ENCODE peak calls at places on chromosomes 11 and 22, in ten cellular contexts. Z, B, G, Q, I, V, C, U, J and Y are unnamed samples.

GRCh38 chr11:11408436-11409221 is 55.6 kb upstream of the CSNK2A3 start:
- DNase-seq in Z (no peak), B (no peak), G (no peak), Q (no peak), I (no peak), V (peak), C (no peak), U (no peak), J (no peak), Y (no peak)

GRCh38 chr11:11239959-11240358 is 113.1 kb downstream of the CSNK2A3 start:
- DNase-seq in Z (no peak), B (no peak), G (no peak), Q (no peak), I (no peak), V (no peak), C (no peak), U (no peak), J (no peak), Y (no peak)

GRCh38 chr11:34461215-34461614 is 22.5 kb downstream of the CAT start:
- DNase-seq in Z (no peak), B (no peak), G (no peak), Q (no peak), I (no peak), V (no peak), C (no peak), U (no peak), J (no peak), Y (no peak)

GRCh38 chr22:31343235-31344191 is 2.6 kb downstream of the PATZ1 start:
- DNase-seq in Z (peak), B (peak), G (peak), Q (no peak), I (peak), V (no peak), C (no peak), U (no peak), J (peak), Y (no peak)

GRCh38 chr22:39240841-39241631 is 3.7 kb downstream of the PDGFB start:
- DNase-seq in Z (peak), B (peak), G (no peak), Q (no peak), I (peak), V (no peak), C (no peak), U (no peak), J (peak), Y (no peak)

GRCh38 chr11:62387381-62387780 is 31.5 kb upstream of the SCGB1A1 start:
- DNase-seq in Z (no peak), B (no peak), G (no peak), Q (no peak), I (no peak), V (no peak), C (no peak), U (no peak), J (no peak), Y (no peak)

GRCh38 chr22:42462016-42462415 is 29.8 kb upstream of the NFAM1 start:
- DNase-seq in Z (no peak), B (no peak), G (no peak), Q (no peak), I (no peak), V (no peak), C (no peak), U (no peak), J (peak), Y (no peak)

GRCh38 chr11:112451250-112451649 is 190.6 kb upstream of the PLET1 start:
- DNase-seq in Z (no peak), B (no peak), G (no peak), Q (no peak), I (no peak), V (no peak), C (no peak), U (no peak), J (no peak), Y (no peak)

GRCh38 chr22:23221351-23221804 is 41.1 kb downstream of the BCR start:
- DNase-seq in Z (no peak), B (no peak), G (no peak), Q (no peak), I (no peak), V (no peak), C (no peak), U (no peak), J (no peak), Y (no peak)

GRCh38 chr11:65132238-65132987 is 1.9 kb downstream of the SYVN1 start:
- DNase-seq in Z (no peak), B (no peak), G (no peak), Q (peak), I (no peak), V (no peak), C (no peak), U (peak), J (no peak), Y (no peak)

GRCh38 chr11:34905666-34906065 is 10.5 kb downstream of the APIP start:
- DNase-seq in Z (no peak), B (no peak), G (no peak), Q (no peak), I (no peak), V (no peak), C (no peak), U (no peak), J (no peak), Y (no peak)

GRCh38 chr22:48422900-48423480 is 1404.7 kb downstream of the BRD1 start:
- DNase-seq in Z (no peak), B (no peak), G (no peak), Q (peak), I (no peak), V (no peak), C (no peak), U (no peak), J (no peak), Y (no peak)

GRCh38 chr11:12238420-12238819 is 128.0 kb downstream of the MICAL2 start:
- DNase-seq in Z (no peak), B (no peak), G (no peak), Q (no peak), I (no peak), V (no peak), C (no peak), U (no peak), J (no peak), Y (no peak)

GRCh38 chr22:25363474-25363873 is 144.0 kb downstream of the CRYBB2 start:
- DNase-seq in Z (no peak), B (no peak), G (no peak), Q (no peak), I (no peak), V (no peak), C (no peak), U (no peak), J (no peak), Y (no peak)

GRCh38 chr11:111355956-111356659 is 23.0 kb downstream of the POU2AF1 start:
- DNase-seq in Z (no peak), B (no peak), G (no peak), Q (no peak), I (no peak), V (no peak), C (no peak), U (peak), J (no peak), Y (no peak)

GRCh38 chr11:124612045-124612444 is 817 bp downstream of the PANX3 start:
- DNase-seq in Z (no peak), B (no peak), G (no peak), Q (no peak), I (no peak), V (no peak), C (no peak), U (no peak), J (no peak), Y (no peak)

GRCh38 chr22:39785232-39785631 is 108.3 kb downstream of the ENTHD1 start:
- DNase-seq in Z (no peak), B (no peak), G (no peak), Q (no peak), I (no peak), V (no peak), C (no peak), U (no peak), J (no peak), Y (no peak)

GRCh38 chr11:30879322-30880020 is 293.3 kb upstream of the MPPED2 start:
- DNase-seq in Z (no peak), B (peak), G (no peak), Q (no peak), I (no peak), V (no peak), C (no peak), U (no peak), J (no peak), Y (no peak)

GRCh38 chr11:12433571-12434061 is 56.2 kb downstream of the PARVA start:
- DNase-seq in Z (no peak), B (no peak), G (no peak), Q (no peak), I (no peak), V (peak), C (no peak), U (no peak), J (no peak), Y (peak)

GRCh38 chr11:45021692-45022130 is 71.0 kb upstream of the TP53I11 start:
- DNase-seq in Z (no peak), B (peak), G (no peak), Q (peak), I (peak), V (no peak), C (no peak), U (no peak), J (peak), Y (no peak)

GRCh38 chr11:83004855-83005556 is 66.7 kb downstream of the RAB30 start:
- DNase-seq in Z (no peak), B (no peak), G (no peak), Q (no peak), I (no peak), V (no peak), C (no peak), U (no peak), J (no peak), Y (no peak)

GRCh38 chr11:86396403-86396802 is 21.7 kb downstream of the CCDC81 start:
- DNase-seq in Z (no peak), B (no peak), G (no peak), Q (no peak), I (no peak), V (no peak), C (no peak), U (no peak), J (no peak), Y (peak)

GRCh38 chr22:48282804-48283203 is 1520.4 kb downstream of the TBC1D22A start:
- DNase-seq in Z (no peak), B (no peak), G (no peak), Q (no peak), I (no peak), V (no peak), C (no peak), U (no peak), J (no peak), Y (no peak)

GRCh38 chr11:121235057-121235456 is 57.5 kb upstream of the SC5D start:
- DNase-seq in Z (no peak), B (no peak), G (no peak), Q (no peak), I (no peak), V (no peak), C (no peak), U (no peak), J (no peak), Y (no peak)

GRCh38 chr11:120532511-120533196 is 21.1 kb downstream of the GRIK4 start:
- DNase-seq in Z (no peak), B (no peak), G (no peak), Q (no peak), I (no peak), V (no peak), C (no peak), U (no peak), J (peak), Y (no peak)